ENCODE peak calls at places on chromosomes 12 and 14, in eight cellular contexts. One of them, this sample, is unnamed.

GRCh38 chr12:85829391-85829790 is 6.8 kb downstream of the RASSF9 start:
- DNase-seq in DND-41: no peak
- DNase-seq in dorsolateral prefrontal cortex: no peak
- DNase-seq in lung: no peak
- DNase-seq in pancreas: no peak
- DNase-seq in HepG2: no peak
- DNase-seq in astrocyte of the spinal cord: peak; percentile 49
- DNase-seq in AG10803: peak; percentile 40
- DNase-seq in this sample: peak; percentile 52

GRCh38 chr14:65170768-65171251 is 68.5 kb upstream of the MAX start:
- DNase-seq in lung: no peak
- DNase-seq in DND-41: peak; percentile 63
- DNase-seq in pancreas: no peak
- DNase-seq in HepG2: no peak
- DNase-seq in astrocyte of the spinal cord: peak; percentile 80
- DNase-seq in dorsolateral prefrontal cortex: peak; percentile 56
- DNase-seq in AG10803: peak; percentile 77
- DNase-seq in this sample: peak; percentile 87

GRCh38 chr14:90544566-90544965 is 147.7 kb downstream of the CALM1 start:
- DNase-seq in dorsolateral prefrontal cortex: no peak
- DNase-seq in AG10803: no peak
- DNase-seq in astrocyte of the spinal cord: no peak
- DNase-seq in HepG2: no peak
- DNase-seq in pancreas: no peak
- DNase-seq in lung: no peak
- DNase-seq in DND-41: no peak
- DNase-seq in this sample: no peak

GRCh38 chr12:58907326-58907855 is 12.9 kb downstream of the LRIG3 start:
- DNase-seq in HepG2: no peak
- DNase-seq in DND-41: no peak
- DNase-seq in dorsolateral prefrontal cortex: no peak
- DNase-seq in AG10803: peak; percentile 76
- DNase-seq in pancreas: no peak
- DNase-seq in lung: no peak
- DNase-seq in astrocyte of the spinal cord: peak; percentile 58
- DNase-seq in this sample: no peak

GRCh38 chr14:36996133-36996856 is 176.1 kb downstream of the SLC25A21 start:
- DNase-seq in dorsolateral prefrontal cortex: no peak
- DNase-seq in HepG2: no peak
- DNase-seq in pancreas: no peak
- DNase-seq in DND-41: no peak
- DNase-seq in astrocyte of the spinal cord: peak; percentile 68
- DNase-seq in lung: no peak
- DNase-seq in AG10803: peak; percentile 66
- DNase-seq in this sample: peak; percentile 84

GRCh38 chr12:68851592-68851952 is 43.6 kb downstream of the MDM2 start:
- DNase-seq in dorsolateral prefrontal cortex: no peak
- DNase-seq in AG10803: no peak
- DNase-seq in astrocyte of the spinal cord: no peak
- DNase-seq in HepG2: no peak
- DNase-seq in lung: no peak
- DNase-seq in pancreas: no peak
- DNase-seq in DND-41: no peak
- DNase-seq in this sample: no peak

GRCh38 chr12:67594888-67595287 is 53.7 kb upstream of the DYRK2 start:
- DNase-seq in DND-41: no peak
- DNase-seq in dorsolateral prefrontal cortex: no peak
- DNase-seq in AG10803: no peak
- DNase-seq in pancreas: no peak
- DNase-seq in lung: no peak
- DNase-seq in astrocyte of the spinal cord: no peak
- DNase-seq in HepG2: no peak
- DNase-seq in this sample: no peak

GRCh38 chr12:65495233-65495632 is 216.8 kb downstream of the MSRB3 start:
- DNase-seq in DND-41: no peak
- DNase-seq in dorsolateral prefrontal cortex: no peak
- DNase-seq in AG10803: peak; percentile 68
- DNase-seq in astrocyte of the spinal cord: peak; percentile 78
- DNase-seq in lung: no peak
- DNase-seq in pancreas: no peak
- DNase-seq in HepG2: peak; percentile 7
- DNase-seq in this sample: peak; percentile 75

GRCh38 chr12:47238665-47239064 is 158.9 kb upstream of the AMIGO2 start:
- DNase-seq in lung: no peak
- DNase-seq in DND-41: no peak
- DNase-seq in HepG2: no peak
- DNase-seq in dorsolateral prefrontal cortex: no peak
- DNase-seq in astrocyte of the spinal cord: peak; percentile 19
- DNase-seq in AG10803: peak; percentile 85
- DNase-seq in pancreas: no peak
- DNase-seq in this sample: peak; percentile 36

GRCh38 chr14:22726012-22726411 is 40.5 kb upstream of the OXA1L start:
- DNase-seq in AG10803: no peak
- DNase-seq in DND-41: no peak
- DNase-seq in pancreas: no peak
- DNase-seq in astrocyte of the spinal cord: no peak
- DNase-seq in lung: no peak
- DNase-seq in dorsolateral prefrontal cortex: no peak
- DNase-seq in HepG2: no peak
- DNase-seq in this sample: no peak

DNA sequence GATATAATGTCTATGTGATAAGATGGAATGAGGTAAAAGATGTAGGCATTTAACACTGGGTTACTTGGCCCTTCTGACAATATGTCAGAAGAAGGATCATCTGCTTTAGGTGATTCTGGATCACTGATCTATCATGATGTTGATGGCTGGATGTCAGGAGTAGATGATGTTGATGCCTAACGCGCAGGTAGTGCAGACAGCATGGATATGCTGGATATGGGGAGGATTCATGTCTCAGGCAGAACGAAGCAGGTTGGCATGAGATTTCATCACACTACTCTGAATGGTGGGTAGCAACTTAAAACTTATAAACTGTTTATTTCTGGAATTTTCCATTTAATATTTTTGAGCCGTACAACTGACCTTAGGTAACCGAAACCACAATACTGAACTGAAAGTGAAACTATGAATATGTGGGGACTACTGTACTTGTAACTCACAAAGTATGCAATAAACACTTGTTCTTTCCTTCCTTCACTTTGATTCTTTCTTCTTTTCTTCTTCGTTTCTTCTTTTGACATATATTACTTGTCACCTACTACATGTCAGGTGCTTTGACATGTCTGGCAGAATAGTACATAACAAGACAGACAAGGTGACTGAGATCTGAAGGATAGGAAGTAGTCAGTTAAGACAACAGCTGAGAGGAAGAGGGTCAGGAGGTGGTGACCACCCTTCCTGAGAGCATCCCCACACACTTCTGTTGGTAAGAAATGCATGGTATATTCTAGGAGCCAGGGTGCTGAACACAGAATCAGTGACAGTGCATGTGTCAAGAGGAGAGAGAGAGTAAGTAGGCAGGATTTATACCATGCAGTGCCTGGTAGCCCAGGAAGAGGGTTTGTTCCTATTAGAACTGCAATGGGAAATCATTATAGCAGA is 238.8 kb downstream of the PPFIA2 start:
- DNase-seq in AG10803: no peak
- DNase-seq in astrocyte of the spinal cord: no peak
- DNase-seq in lung: no peak
- DNase-seq in dorsolateral prefrontal cortex: no peak
- DNase-seq in DND-41: peak; percentile 6
- DNase-seq in pancreas: no peak
- DNase-seq in HepG2: peak; percentile 0
- DNase-seq in this sample: peak; percentile 4
- H3K4me3 ChIP-seq in AG10803: peak overlapping the region; percentile 10
- H3K4me3 ChIP-seq in astrocyte of the spinal cord: no peak overlapping the region
- H3K4me3 ChIP-seq in lung: no peak overlapping the region
- H3K4me3 ChIP-seq in dorsolateral prefrontal cortex: no peak overlapping the region
- H3K4me3 ChIP-seq in DND-41: no peak overlapping the region
- H3K4me3 ChIP-seq in pancreas: no peak overlapping the region
- H3K4me3 ChIP-seq in HepG2: peak overlapping the region; percentile 52
- H3K4me3 ChIP-seq in this sample: no peak overlapping the region

DNA sequence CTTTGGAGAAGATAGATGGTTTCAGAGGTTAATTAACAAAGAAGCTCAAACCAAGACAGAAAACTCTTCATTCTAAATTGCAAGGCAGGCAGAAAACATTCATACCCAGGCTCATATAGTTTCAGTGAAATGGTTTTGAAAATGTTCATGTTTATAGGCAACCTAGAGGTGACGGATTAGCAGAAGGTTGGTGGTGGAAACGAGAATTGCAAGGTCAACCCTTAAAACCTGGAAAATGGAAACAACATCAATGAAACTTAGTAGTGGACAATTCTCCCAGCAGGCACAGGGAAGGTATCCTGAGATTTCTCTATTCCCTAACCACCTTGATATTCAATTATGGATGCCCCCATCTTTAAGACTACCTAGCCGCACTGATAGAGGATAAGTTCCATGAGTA is 965 bp downstream of the CD163 start:
- DNase-seq in DND-41: no peak
- DNase-seq in dorsolateral prefrontal cortex: no peak
- DNase-seq in HepG2: no peak
- DNase-seq in AG10803: no peak
- DNase-seq in astrocyte of the spinal cord: no peak
- DNase-seq in lung: no peak
- DNase-seq in pancreas: no peak
- DNase-seq in this sample: no peak
- TF ChIP-seq CTCF in DND-41: no peak
- TF ChIP-seq CTCF in dorsolateral prefrontal cortex: no peak
- TF ChIP-seq CTCF in HepG2: no peak
- TF ChIP-seq CTCF in AG10803: no peak
- TF ChIP-seq CTCF in astrocyte of the spinal cord: no peak
- TF ChIP-seq CTCF in lung: no peak
- TF ChIP-seq CTCF in pancreas: no peak
- TF ChIP-seq CTCF in this sample: no peak

DNA sequence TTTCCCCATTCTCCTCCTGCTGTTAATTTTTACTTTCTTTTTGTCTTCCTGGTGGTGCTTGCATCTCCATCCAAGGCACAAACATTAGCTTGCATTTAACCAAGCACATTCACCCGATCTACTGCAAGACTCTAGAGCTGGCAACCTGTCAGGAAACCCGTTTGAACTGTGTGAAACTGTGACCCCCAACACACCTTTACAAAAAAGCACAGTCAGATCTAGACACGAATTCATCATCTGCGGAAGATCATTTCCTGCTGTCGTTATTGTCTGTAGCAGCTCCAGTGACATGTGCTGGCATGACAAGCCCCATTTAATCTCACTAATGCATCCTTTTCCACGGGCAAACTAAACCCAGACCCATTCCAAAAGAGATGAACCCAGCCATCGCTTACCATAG is 340.5 kb downstream of the VRK1 start:
- DNase-seq in lung: no peak
- DNase-seq in dorsolateral prefrontal cortex: no peak
- DNase-seq in pancreas: no peak
- DNase-seq in DND-41: no peak
- DNase-seq in HepG2: no peak
- DNase-seq in astrocyte of the spinal cord: no peak
- DNase-seq in AG10803: no peak
- DNase-seq in this sample: no peak
- H3K4me3 ChIP-seq in lung: no peak overlapping the region
- H3K4me3 ChIP-seq in dorsolateral prefrontal cortex: no peak overlapping the region
- H3K4me3 ChIP-seq in pancreas: no peak overlapping the region
- H3K4me3 ChIP-seq in DND-41: no peak overlapping the region
- H3K4me3 ChIP-seq in HepG2: no peak overlapping the region
- H3K4me3 ChIP-seq in astrocyte of the spinal cord: no peak overlapping the region
- H3K4me3 ChIP-seq in AG10803: no peak overlapping the region
- H3K4me3 ChIP-seq in this sample: no peak overlapping the region

GRCh38 chr14:103360548-103360947 is 24.7 kb upstream of the MARK3 start:
- DNase-seq in pancreas: no peak
- DNase-seq in lung: no peak
- DNase-seq in AG10803: no peak
- DNase-seq in HepG2: no peak
- DNase-seq in astrocyte of the spinal cord: no peak
- DNase-seq in dorsolateral prefrontal cortex: no peak
- DNase-seq in DND-41: no peak
- DNase-seq in this sample: no peak
- TF ChIP-seq CTCF in pancreas: no peak
- TF ChIP-seq CTCF in lung: no peak
- TF ChIP-seq CTCF in AG10803: no peak
- TF ChIP-seq CTCF in HepG2: no peak
- TF ChIP-seq CTCF in astrocyte of the spinal cord: no peak
- TF ChIP-seq CTCF in dorsolateral prefrontal cortex: no peak
- TF ChIP-seq CTCF in DND-41: no peak
- TF ChIP-seq CTCF in this sample: no peak

GRCh38 chr12:92035477-92035876 is 110.2 kb downstream of the BTG1 start:
- DNase-seq in lung: no peak
- DNase-seq in dorsolateral prefrontal cortex: no peak
- DNase-seq in HepG2: no peak
- DNase-seq in astrocyte of the spinal cord: no peak
- DNase-seq in AG10803: no peak
- DNase-seq in pancreas: no peak
- DNase-seq in DND-41: no peak
- DNase-seq in this sample: no peak
- H3K4me3 ChIP-seq in lung: no peak overlapping the region
- H3K4me3 ChIP-seq in dorsolateral prefrontal cortex: no peak overlapping the region
- H3K4me3 ChIP-seq in HepG2: no peak overlapping the region
- H3K4me3 ChIP-seq in astrocyte of the spinal cord: no peak overlapping the region
- H3K4me3 ChIP-seq in AG10803: peak overlapping the region; percentile 50
- H3K4me3 ChIP-seq in pancreas: peak overlapping the region; percentile 26
- H3K4me3 ChIP-seq in DND-41: no peak overlapping the region
- H3K4me3 ChIP-seq in this sample: no peak overlapping the region

This sample was measured in cardiac fibroblast.